ENCODE peak calls at places on chromosomes 12 and 14, in seven cellular contexts. A is NCI-H345; O is ELR; D is activated T-helper 9 cell treated with anti-CD3 and anti-CD28 coated beads, Interleukin-2, amount 50 U/mL, for 16 hours; F is posterior cingulate gyrus; X is lower leg skin; L is NCI-H2081. G is an unnamed sample.

GRCh38 chr12:116381744-116382455 is 104.4 kb upstream of the MED13L start:
- DNase-seq in A (no peak), O (peak), D (no peak), F (peak), X (no peak), L (no peak), G (no peak)

GRCh38 chr12:57165741-57166140 is 18.3 kb upstream of the LRP1-AS start:
- DNase-seq in A (no peak), O (peak), D (no peak), F (no peak), X (no peak), L (no peak), G (no peak)

GRCh38 chr14:90514566-90514965 is 117.7 kb downstream of the CALM1 start:
- DNase-seq in A (no peak), O (no peak), D (no peak), F (peak), X (no peak), L (no peak), G (no peak)

GRCh38 chr12:3336606-3337311 is 154.2 kb upstream of the PRMT8 start:
- DNase-seq in A (peak), O (no peak), D (no peak), F (peak), X (no peak), L (no peak), G (no peak)

GRCh38 chr14:100538566-100539318 is 48.5 kb downstream of the BEGAIN start:
- DNase-seq in A (no peak), O (no peak), D (no peak), F (peak), X (peak), L (no peak), G (no peak)

GRCh38 chr12:112841891-112842290 is 50.3 kb downstream of the RPH3A start:
- DNase-seq in A (no peak), O (peak), D (no peak), F (no peak), X (peak), L (no peak), G (no peak)

GRCh38 chr12:120247621-120248030 is 17.9 kb downstream of the PXN start:
- DNase-seq in A (no peak), O (peak), D (no peak), F (no peak), X (no peak), L (no peak), G (no peak)

GRCh38 chr14:41285193-41285748 is 321.4 kb upstream of the LRFN5 start:
- DNase-seq in A (no peak), O (peak), D (no peak), F (no peak), X (no peak), L (no peak), G (no peak)

GRCh38 chr12:130017571-130018449 is 114.0 kb upstream of the TMEM132D start:
- DNase-seq in A (peak), O (no peak), D (no peak), F (peak), X (no peak), L (no peak), G (no peak)

GRCh38 chr14:61051046-61051445 is 70.0 kb downstream of the SLC38A6 start:
- DNase-seq in A (no peak), O (no peak), D (no peak), F (peak), X (peak), L (no peak), G (no peak)

GRCh38 chr12:27732281-27732680 is 21.6 kb downstream of the MRPS35 start:
- DNase-seq in A (no peak), O (peak), D (no peak), F (no peak), X (no peak), L (no peak), G (peak)

GRCh38 chr12:89038831-89039509 is 313.3 kb downstream of the DUSP6 start:
- DNase-seq in A (no peak), O (no peak), D (no peak), F (no peak), X (no peak), L (no peak), G (peak)

G was measured in GM12865.